ENCODE peak calls at places on chromosomes 11 and 22, in ten cellular contexts. One of them, this sample, is unnamed.

GRCh38 chr11:119714590-119714989 is 14.4 kb downstream of the NECTIN1 start:
- DNase-seq in fibroblast of lung: no peak
- DNase-seq in cardiac fibroblast: no peak
- DNase-seq in fibroblast of pulmonary artery: no peak
- DNase-seq in neural progenitor cell: no peak
- DNase-seq in GM13976: no peak
- DNase-seq in tibial nerve: no peak
- DNase-seq in endothelial cell: no peak
- DNase-seq in esophagus squamous epithelium: no peak
- DNase-seq in body of pancreas: no peak
- DNase-seq in this sample: no peak

GRCh38 chr11:47861762-47862161 is 13.6 kb upstream of the NUP160 start:
- DNase-seq in fibroblast of lung: peak
- DNase-seq in fibroblast of pulmonary artery: peak
- DNase-seq in esophagus squamous epithelium: no peak
- DNase-seq in cardiac fibroblast: peak
- DNase-seq in tibial nerve: no peak
- DNase-seq in neural progenitor cell: no peak
- DNase-seq in GM13976: no peak
- DNase-seq in body of pancreas: no peak
- DNase-seq in endothelial cell: no peak
- DNase-seq in this sample: no peak

GRCh38 chr11:14587203-14587602 is 56.4 kb upstream of the PDE3B start:
- DNase-seq in cardiac fibroblast: no peak
- DNase-seq in GM13976: no peak
- DNase-seq in tibial nerve: no peak
- DNase-seq in esophagus squamous epithelium: no peak
- DNase-seq in fibroblast of lung: no peak
- DNase-seq in body of pancreas: no peak
- DNase-seq in neural progenitor cell: no peak
- DNase-seq in endothelial cell: no peak
- DNase-seq in fibroblast of pulmonary artery: peak
- DNase-seq in this sample: no peak

GRCh38 chr11:63599211-63600122 is 14.8 kb downstream of the PLAAT3 start:
- DNase-seq in neural progenitor cell: no peak
- DNase-seq in cardiac fibroblast: peak
- DNase-seq in fibroblast of lung: peak
- DNase-seq in endothelial cell: no peak
- DNase-seq in GM13976: no peak
- DNase-seq in fibroblast of pulmonary artery: peak
- DNase-seq in tibial nerve: no peak
- DNase-seq in body of pancreas: no peak
- DNase-seq in esophagus squamous epithelium: no peak
- DNase-seq in this sample: no peak

GRCh38 chr22:26800858-26801257 is 143.5 kb downstream of the MIAT start:
- DNase-seq in cardiac fibroblast: peak
- DNase-seq in fibroblast of pulmonary artery: no peak
- DNase-seq in body of pancreas: no peak
- DNase-seq in neural progenitor cell: peak
- DNase-seq in GM13976: no peak
- DNase-seq in tibial nerve: no peak
- DNase-seq in esophagus squamous epithelium: no peak
- DNase-seq in endothelial cell: no peak
- DNase-seq in fibroblast of lung: peak
- DNase-seq in this sample: no peak

GRCh38 chr22:49291169-49291568 is 536.5 kb downstream of the BRD1 start:
- DNase-seq in body of pancreas: no peak
- DNase-seq in neural progenitor cell: no peak
- DNase-seq in tibial nerve: no peak
- DNase-seq in GM13976: no peak
- DNase-seq in fibroblast of lung: no peak
- DNase-seq in fibroblast of pulmonary artery: no peak
- DNase-seq in cardiac fibroblast: no peak
- DNase-seq in endothelial cell: no peak
- DNase-seq in esophagus squamous epithelium: no peak
- DNase-seq in this sample: no peak

GRCh38 chr11:75527130-75527529 is 1.4 kb upstream of the GDPD5 start:
- DNase-seq in body of pancreas: no peak
- DNase-seq in endothelial cell: no peak
- DNase-seq in esophagus squamous epithelium: no peak
- DNase-seq in cardiac fibroblast: no peak
- DNase-seq in fibroblast of pulmonary artery: no peak
- DNase-seq in neural progenitor cell: no peak
- DNase-seq in GM13976: no peak
- DNase-seq in fibroblast of lung: no peak
- DNase-seq in tibial nerve: no peak
- DNase-seq in this sample: no peak

GRCh38 chr22:38638216-38638615 is 18.0 kb downstream of the FAM227A start:
- DNase-seq in tibial nerve: no peak
- DNase-seq in cardiac fibroblast: no peak
- DNase-seq in esophagus squamous epithelium: no peak
- DNase-seq in body of pancreas: no peak
- DNase-seq in neural progenitor cell: no peak
- DNase-seq in endothelial cell: no peak
- DNase-seq in fibroblast of pulmonary artery: no peak
- DNase-seq in fibroblast of lung: peak
- DNase-seq in GM13976: no peak
- DNase-seq in this sample: no peak

GRCh38 chr22:45065726-45066125 is 55.9 kb upstream of the PHF21B start:
- DNase-seq in cardiac fibroblast: peak
- DNase-seq in neural progenitor cell: no peak
- DNase-seq in esophagus squamous epithelium: no peak
- DNase-seq in GM13976: no peak
- DNase-seq in tibial nerve: no peak
- DNase-seq in fibroblast of pulmonary artery: no peak
- DNase-seq in body of pancreas: no peak
- DNase-seq in fibroblast of lung: no peak
- DNase-seq in endothelial cell: no peak
- DNase-seq in this sample: no peak

GRCh38 chr11:111441443-111441842 is 62.4 kb upstream of the POU2AF1 start:
- DNase-seq in esophagus squamous epithelium: no peak
- DNase-seq in GM13976: no peak
- DNase-seq in neural progenitor cell: no peak
- DNase-seq in cardiac fibroblast: peak
- DNase-seq in fibroblast of lung: peak
- DNase-seq in endothelial cell: no peak
- DNase-seq in fibroblast of pulmonary artery: peak
- DNase-seq in body of pancreas: no peak
- DNase-seq in tibial nerve: no peak
- DNase-seq in this sample: no peak

GRCh38 chr22:37300551-37301017 is 18.3 kb downstream of the CYTH4 start:
- DNase-seq in fibroblast of pulmonary artery: no peak
- DNase-seq in esophagus squamous epithelium: no peak
- DNase-seq in GM13976: no peak
- DNase-seq in fibroblast of lung: no peak
- DNase-seq in tibial nerve: no peak
- DNase-seq in neural progenitor cell: no peak
- DNase-seq in endothelial cell: no peak
- DNase-seq in cardiac fibroblast: no peak
- DNase-seq in body of pancreas: no peak
- DNase-seq in this sample: no peak

DNA sequence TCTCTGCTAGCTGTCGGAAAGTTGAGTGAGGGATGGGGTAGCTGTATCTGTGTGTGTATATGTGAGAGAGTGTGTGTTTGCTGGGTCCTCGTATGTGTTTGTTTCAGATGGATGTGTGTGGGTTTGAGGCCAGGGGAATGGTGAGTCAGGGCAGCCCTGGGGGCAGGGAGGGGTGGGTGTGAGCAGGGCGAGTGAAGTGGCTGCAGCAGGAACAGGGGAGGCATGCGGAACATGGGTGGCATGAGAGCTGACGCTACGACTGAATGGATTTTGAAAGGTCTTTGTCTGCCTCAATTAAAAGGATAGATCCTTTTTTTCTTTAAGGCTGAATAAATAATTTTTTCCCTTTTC is 79.8 kb downstream of the ADAMTS15 start:
- DNase-seq in body of pancreas: no peak
- DNase-seq in GM13976: no peak
- DNase-seq in esophagus squamous epithelium: no peak
- DNase-seq in fibroblast of lung: peak
- DNase-seq in tibial nerve: no peak
- DNase-seq in fibroblast of pulmonary artery: no peak
- DNase-seq in endothelial cell: no peak
- DNase-seq in cardiac fibroblast: no peak
- DNase-seq in neural progenitor cell: no peak
- DNase-seq in this sample: no peak
- TF ChIP-seq CTCF in body of pancreas: no peak
- TF ChIP-seq CTCF in GM13976: no peak
- TF ChIP-seq CTCF in esophagus squamous epithelium: no peak
- TF ChIP-seq CTCF in fibroblast of lung: no peak
- TF ChIP-seq CTCF in tibial nerve: no peak
- TF ChIP-seq CTCF in fibroblast of pulmonary artery: no peak
- TF ChIP-seq CTCF in endothelial cell: no peak
- TF ChIP-seq CTCF in cardiac fibroblast: no peak
- TF ChIP-seq CTCF in neural progenitor cell: no peak
- TF ChIP-seq CTCF in this sample: no peak

GRCh38 chr11:1741741-1742140 is 8.7 kb downstream of the IFITM10 start:
- DNase-seq in cardiac fibroblast: no peak
- DNase-seq in neural progenitor cell: no peak
- DNase-seq in body of pancreas: no peak
- DNase-seq in GM13976: no peak
- DNase-seq in esophagus squamous epithelium: no peak
- DNase-seq in fibroblast of lung: no peak
- DNase-seq in fibroblast of pulmonary artery: no peak
- DNase-seq in endothelial cell: no peak
- DNase-seq in tibial nerve: no peak
- DNase-seq in this sample: no peak
- TF ChIP-seq CTCF in cardiac fibroblast: no peak
- TF ChIP-seq CTCF in neural progenitor cell: no peak
- TF ChIP-seq CTCF in body of pancreas: no peak
- TF ChIP-seq CTCF in GM13976: no peak
- TF ChIP-seq CTCF in esophagus squamous epithelium: no peak
- TF ChIP-seq CTCF in fibroblast of lung: no peak
- TF ChIP-seq CTCF in fibroblast of pulmonary artery: no peak
- TF ChIP-seq CTCF in endothelial cell: no peak
- TF ChIP-seq CTCF in tibial nerve: no peak
- TF ChIP-seq CTCF in this sample: no peak

GRCh38 chr11:2363130-2363529 is 14.0 kb upstream of the CD81 start:
- DNase-seq in body of pancreas: no peak
- DNase-seq in endothelial cell: no peak
- DNase-seq in neural progenitor cell: no peak
- DNase-seq in cardiac fibroblast: no peak
- DNase-seq in GM13976: no peak
- DNase-seq in fibroblast of lung: no peak
- DNase-seq in tibial nerve: no peak
- DNase-seq in esophagus squamous epithelium: no peak
- DNase-seq in fibroblast of pulmonary artery: no peak
- DNase-seq in this sample: no peak

GRCh38 chr11:2365571-2366210 is 11.4 kb upstream of the CD81 start:
- DNase-seq in cardiac fibroblast: no peak
- DNase-seq in endothelial cell: no peak
- DNase-seq in esophagus squamous epithelium: no peak
- DNase-seq in tibial nerve: no peak
- DNase-seq in fibroblast of pulmonary artery: no peak
- DNase-seq in GM13976: no peak
- DNase-seq in fibroblast of lung: no peak
- DNase-seq in body of pancreas: no peak
- DNase-seq in neural progenitor cell: no peak
- DNase-seq in this sample: no peak

GRCh38 chr11:2362414-2362813 is 14.7 kb upstream of the CD81 start:
- DNase-seq in fibroblast of pulmonary artery: no peak
- DNase-seq in cardiac fibroblast: no peak
- DNase-seq in neural progenitor cell: no peak
- DNase-seq in tibial nerve: no peak
- DNase-seq in endothelial cell: no peak
- DNase-seq in body of pancreas: no peak
- DNase-seq in GM13976: no peak
- DNase-seq in esophagus squamous epithelium: no peak
- DNase-seq in fibroblast of lung: no peak
- DNase-seq in this sample: no peak

GRCh38 chr11:2361565-2361964 is 15.5 kb upstream of the CD81 start:
- DNase-seq in body of pancreas: no peak
- DNase-seq in cardiac fibroblast: no peak
- DNase-seq in neural progenitor cell: no peak
- DNase-seq in fibroblast of pulmonary artery: no peak
- DNase-seq in tibial nerve: no peak
- DNase-seq in endothelial cell: no peak
- DNase-seq in GM13976: no peak
- DNase-seq in fibroblast of lung: no peak
- DNase-seq in esophagus squamous epithelium: no peak
- DNase-seq in this sample: no peak

DNA sequence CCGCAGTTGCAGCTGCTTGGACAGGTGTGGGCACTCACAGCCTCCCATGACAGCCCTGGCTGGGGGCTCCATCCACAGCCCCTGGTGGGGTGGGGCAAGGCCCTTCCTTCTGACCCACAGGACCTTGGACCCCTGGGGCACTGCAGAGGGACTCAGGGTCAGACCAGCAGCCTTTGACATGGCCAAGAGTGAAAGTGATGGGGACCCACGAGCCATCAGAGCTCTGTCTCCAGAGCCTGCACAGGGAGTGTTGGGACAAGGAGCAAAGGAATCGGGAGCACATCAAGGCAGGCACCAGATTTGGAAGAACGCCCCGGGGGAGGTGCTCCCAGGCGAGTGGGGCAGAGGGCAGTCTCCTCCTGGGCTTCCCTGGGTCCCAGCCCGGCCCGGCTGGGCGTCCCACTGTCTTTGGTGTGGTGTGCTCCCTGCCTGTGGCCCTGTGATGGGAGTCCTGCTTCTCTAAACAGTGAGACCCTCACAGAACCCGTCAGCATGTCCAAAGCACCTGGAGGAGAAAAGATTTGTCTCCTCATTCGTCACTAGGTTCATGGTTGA is 13.2 kb upstream of the CD81 start:
- DNase-seq in neural progenitor cell: no peak
- DNase-seq in GM13976: no peak
- DNase-seq in fibroblast of pulmonary artery: no peak
- DNase-seq in cardiac fibroblast: no peak
- DNase-seq in fibroblast of lung: no peak
- DNase-seq in body of pancreas: no peak
- DNase-seq in tibial nerve: no peak
- DNase-seq in endothelial cell: no peak
- DNase-seq in esophagus squamous epithelium: no peak
- DNase-seq in this sample: no peak
- TF ChIP-seq CTCF in neural progenitor cell: no peak
- TF ChIP-seq CTCF in GM13976: no peak
- TF ChIP-seq CTCF in fibroblast of pulmonary artery: no peak
- TF ChIP-seq CTCF in cardiac fibroblast: no peak
- TF ChIP-seq CTCF in fibroblast of lung: no peak
- TF ChIP-seq CTCF in body of pancreas: no peak
- TF ChIP-seq CTCF in tibial nerve: no peak
- TF ChIP-seq CTCF in endothelial cell: no peak
- TF ChIP-seq CTCF in esophagus squamous epithelium: no peak
- TF ChIP-seq CTCF in this sample: no peak

DNA sequence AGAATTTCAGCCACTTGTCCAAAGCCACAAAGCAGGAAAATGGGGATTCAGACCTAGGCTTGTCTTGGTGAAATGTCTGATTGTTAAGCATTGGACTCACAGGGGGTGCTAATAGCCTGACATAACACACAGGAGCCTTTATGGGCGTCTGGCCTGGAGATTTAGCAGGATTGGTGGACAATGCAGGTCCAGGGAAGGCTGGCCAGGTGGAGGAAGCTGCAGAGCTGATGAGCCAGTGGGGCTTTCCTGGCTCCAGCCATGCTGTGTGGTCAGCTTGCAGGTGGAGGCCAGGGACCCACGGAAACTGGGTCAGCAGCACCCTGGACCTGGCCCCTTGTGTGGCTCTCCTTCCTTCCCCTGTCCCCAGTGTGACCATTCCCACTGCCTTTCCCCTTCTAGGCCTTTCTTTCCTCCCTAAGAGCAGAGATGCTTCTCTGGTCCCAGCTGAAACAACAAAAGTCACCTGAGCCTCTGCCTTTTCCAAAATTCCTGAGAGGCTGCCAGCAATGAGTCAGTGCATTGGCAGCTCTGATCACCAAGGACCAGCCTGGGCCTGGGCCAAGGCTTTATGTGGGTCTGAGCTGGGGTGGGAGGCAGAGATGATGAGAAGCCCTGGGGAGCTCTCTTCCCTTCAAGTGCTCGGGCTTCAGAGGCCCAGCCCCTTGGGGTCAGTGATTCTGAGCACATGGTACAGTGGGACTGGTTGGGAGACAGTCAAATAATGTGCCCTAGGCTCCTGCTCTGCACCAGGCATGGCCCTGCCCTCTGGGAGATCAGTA is 85.2 kb downstream of the CCDC81 start:
- DNase-seq in fibroblast of lung: peak
- DNase-seq in esophagus squamous epithelium: no peak
- DNase-seq in tibial nerve: peak
- DNase-seq in neural progenitor cell: no peak
- DNase-seq in body of pancreas: peak
- DNase-seq in GM13976: no peak
- DNase-seq in fibroblast of pulmonary artery: peak
- DNase-seq in cardiac fibroblast: peak
- DNase-seq in endothelial cell: no peak
- DNase-seq in this sample: no peak
- TF ChIP-seq CTCF in fibroblast of lung: no peak
- TF ChIP-seq CTCF in esophagus squamous epithelium: no peak
- TF ChIP-seq CTCF in tibial nerve: no peak
- TF ChIP-seq CTCF in neural progenitor cell: no peak
- TF ChIP-seq CTCF in body of pancreas: no peak
- TF ChIP-seq CTCF in GM13976: no peak
- TF ChIP-seq CTCF in fibroblast of pulmonary artery: no peak
- TF ChIP-seq CTCF in cardiac fibroblast: no peak
- TF ChIP-seq CTCF in endothelial cell: no peak
- TF ChIP-seq CTCF in this sample: no peak